ENCODE peak calls at places on chromosomes 5 and 9, in seven cellular contexts. I is HFFc6, R is heart left ventricle, W is astrocyte of the spinal cord, X is GM06990, O is OCI-LY7, M is stomach. V is an unnamed sample.

GRCh38 chr5:154205441-154206117 is 15.0 kb downstream of the GALNT10 start:
- DNase-seq in O (no peak), M (no peak), W (peak; percentile 68), I (peak; percentile 43), X (no peak), R (no peak), V (no peak)

GRCh38 chr5:17412760-17413671 is 85.0 kb upstream of the TAF11L2 start:
- DNase-seq in R (no peak), X (no peak), O (peak; percentile 37), I (no peak), M (no peak), W (no peak), V (no peak)

GRCh38 chr5:35741126-35741711 is 115.5 kb upstream of the IL7R start:
- DNase-seq in R (no peak), O (no peak), X (no peak), W (no peak), M (no peak), I (no peak), V (no peak)

GRCh38 chr5:65774346-65774745 is 52.3 kb downstream of the NLN start:
- DNase-seq in R (no peak), M (no peak), O (no peak), W (peak; percentile 62), I (peak; percentile 63), X (no peak), V (peak; percentile 63)

GRCh38 chr5:143168171-143168681 is 235.3 kb downstream of the NR3C1 start:
- DNase-seq in M (no peak), R (no peak), X (no peak), O (no peak), I (no peak), W (no peak), V (no peak)

GRCh38 chr5:180111273-180111695 is 39.7 kb upstream of the RNF130 start:
- DNase-seq in W (no peak), O (no peak), M (no peak), I (no peak), R (no peak), X (no peak), V (no peak)

GRCh38 chr5:78417026-78417425 is 56.6 kb downstream of the SCAMP1 start:
- DNase-seq in X (no peak), O (no peak), R (no peak), W (no peak), I (peak; percentile 4), M (no peak), V (no peak)

GRCh38 chr5:14190194-14191164 is 47.3 kb downstream of the TRIO start:
- DNase-seq in X (no peak), M (no peak), O (no peak), W (peak; percentile 98), R (no peak), I (peak; percentile 99), V (peak; percentile 95)

GRCh38 chr5:148912714-148913398 is 86.4 kb downstream of the ADRB2 start:
- DNase-seq in R (no peak), W (peak; percentile 91), O (no peak), I (peak; percentile 99), X (no peak), M (no peak), V (peak; percentile 91)

GRCh38 chr5:106454651-106455415 is 1215.9 kb downstream of the EFNA5 start:
- DNase-seq in M (no peak), W (peak; percentile 54), R (peak; percentile 18), O (peak; percentile 16), X (no peak), I (no peak), V (no peak)
- TF ChIP-seq CTCF in M (no peak), W (peak; percentile 63), R (no peak), O (peak; percentile 69), X (peak; percentile 46), I (no peak), V (peak; percentile 37)

GRCh38 chr5:173394701-173395100 is 66.5 kb upstream of the STC2 start:
- DNase-seq in O (no peak), X (no peak), W (no peak), I (no peak), R (no peak), M (no peak), V (no peak)

GRCh38 chr5:173396311-173396993 is 68.2 kb upstream of the STC2 start:
- DNase-seq in I (no peak), X (no peak), R (no peak), W (no peak), O (no peak), M (no peak), V (no peak)

GRCh38 chr5:173395933-173396308 is 67.7 kb upstream of the STC2 start:
- DNase-seq in X (no peak), W (no peak), I (no peak), R (no peak), M (no peak), O (no peak), V (no peak)

GRCh38 chr5:173397531-173397930 is 69.3 kb upstream of the STC2 start:
- DNase-seq in X (no peak), O (no peak), I (no peak), M (no peak), W (no peak), R (no peak), V (no peak)

GRCh38 chr5:173395257-173395932 is 67.2 kb upstream of the STC2 start:
- DNase-seq in W (peak; percentile 55), X (no peak), R (no peak), M (no peak), I (peak; percentile 70), O (no peak), V (peak; percentile 23)
- TF ChIP-seq CTCF in W (peak; percentile 65), X (peak; percentile 9), R (no peak), M (no peak), I (peak; percentile 73), O (no peak), V (peak; percentile 74)

DNA sequence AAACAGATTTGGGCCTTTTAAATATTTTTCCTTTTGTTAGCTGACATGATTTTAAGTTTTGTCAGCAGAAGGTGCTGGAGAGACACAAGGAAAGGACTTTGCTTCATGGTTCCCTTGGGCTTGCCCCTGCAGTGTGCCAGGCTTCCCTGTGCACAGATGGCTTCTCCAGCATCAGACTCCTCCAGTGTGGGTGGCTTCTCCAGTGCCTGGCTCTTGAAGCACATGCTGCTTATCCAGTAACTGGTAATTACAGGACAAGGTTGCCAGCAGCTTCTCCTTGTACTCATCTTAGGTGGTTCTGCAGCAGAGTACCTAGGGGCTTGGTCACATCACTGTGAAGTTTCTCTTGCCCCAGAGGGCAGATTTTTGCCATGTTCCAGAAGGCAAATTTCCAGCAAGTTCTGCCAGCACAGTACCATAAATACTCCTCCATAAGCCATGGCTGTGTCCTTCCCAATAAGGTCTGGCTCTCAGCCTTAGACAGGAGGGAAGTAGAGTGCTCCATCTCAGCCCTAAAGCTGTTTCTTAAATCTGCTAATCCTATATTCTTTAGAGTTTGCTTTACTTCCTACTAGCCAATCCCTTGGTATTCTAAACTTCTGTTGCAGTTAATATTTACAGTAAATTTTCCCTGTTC is 62.4 kb downstream of the PJA2 start:
- DNase-seq in O (no peak), I (no peak), W (no peak), M (no peak), R (peak; percentile 38), X (no peak), V (no peak)
- TF ChIP-seq CTCF in O (no peak), I (no peak), W (no peak), M (no peak), R (no peak), X (no peak), V (no peak)

GRCh38 chr9:95087659-95088242 is 229.8 kb downstream of the FANCC start:
- DNase-seq in M (peak; percentile 67), I (peak; percentile 7), R (peak; percentile 47), O (peak; percentile 8), W (no peak), X (no peak), V (no peak)
- TF ChIP-seq CTCF in M (no peak), I (peak; percentile 45), R (no peak), O (peak; percentile 59), W (peak; percentile 24), X (peak; percentile 38), V (peak; percentile 13)

DNA sequence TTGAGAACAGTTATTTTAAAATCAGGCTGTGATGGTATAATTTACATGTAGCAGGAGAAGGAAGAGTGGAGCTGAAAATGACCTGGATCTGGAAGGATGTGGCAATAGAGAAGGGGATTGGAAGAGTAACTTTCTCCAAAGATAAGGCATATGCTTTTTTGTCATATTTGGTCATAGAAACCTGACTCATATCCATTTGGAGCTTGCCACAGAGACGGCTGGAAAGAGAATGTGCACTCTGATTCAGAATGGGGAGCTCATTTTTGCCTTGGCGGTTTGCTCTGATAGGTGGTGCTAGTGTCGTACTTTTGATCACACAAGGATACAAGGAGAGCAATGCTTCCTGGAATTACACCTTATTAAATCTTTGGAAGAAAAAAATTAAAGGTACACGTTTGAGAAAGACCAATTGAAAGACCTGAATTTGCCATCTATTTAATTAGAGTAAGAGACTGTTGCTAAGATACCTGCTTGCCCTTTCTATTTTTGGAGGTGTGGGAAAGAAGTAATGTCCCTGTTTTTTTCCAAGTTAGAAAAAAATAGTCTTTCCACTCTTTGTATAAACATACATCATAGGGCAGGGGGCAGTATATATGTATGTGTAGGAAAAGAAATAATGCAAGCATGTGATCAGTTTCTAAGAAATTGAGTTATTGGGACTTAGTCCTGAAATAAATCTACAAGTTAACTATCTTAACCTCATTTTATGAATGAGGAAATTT is 5.4 kb downstream of the LSM11 start:
- DNase-seq in M (no peak), R (no peak), X (no peak), I (peak; percentile 89), W (peak; percentile 77), O (no peak), V (peak; percentile 56)
- TF ChIP-seq CTCF in M (no peak), R (no peak), X (no peak), I (peak; percentile 56), W (peak; percentile 20), O (peak; percentile 12), V (no peak)

GRCh38 chr5:144691936-144692335 is 521.3 kb downstream of the KCTD16 start:
- DNase-seq in R (no peak), I (no peak), M (no peak), W (no peak), O (no peak), X (no peak), V (no peak)

GRCh38 chr5:144698454-144698853 is 527.8 kb downstream of the KCTD16 start:
- DNase-seq in I (peak; percentile 37), M (no peak), W (no peak), X (no peak), O (no peak), R (no peak), V (no peak)

GRCh38 chr5:144703776-144704175 is 533.1 kb downstream of the KCTD16 start:
- DNase-seq in I (no peak), M (no peak), R (no peak), X (no peak), W (no peak), O (no peak), V (no peak)

DNA sequence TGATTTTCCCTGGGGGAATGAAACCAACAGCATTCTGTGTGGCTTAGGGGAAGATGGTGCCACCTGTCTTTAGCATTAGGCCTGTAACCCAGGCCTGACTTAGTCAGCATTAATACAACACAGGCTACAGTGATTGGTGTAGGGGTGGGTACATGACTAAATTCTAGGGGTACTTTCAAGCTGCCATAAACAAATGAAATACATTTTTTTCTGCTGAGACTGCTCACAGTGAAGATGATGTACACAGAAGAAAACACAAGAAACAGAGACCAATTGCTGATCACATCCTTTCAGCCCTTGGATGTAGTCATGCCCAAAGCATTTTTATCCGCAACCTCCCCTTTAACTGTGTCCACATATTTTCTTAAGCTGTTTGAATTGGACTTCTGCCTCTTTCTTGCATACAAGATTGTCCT is 527.2 kb downstream of the KCTD16 start:
- DNase-seq in W (peak; percentile 98), I (peak; percentile 99), O (no peak), X (no peak), R (no peak), M (no peak), V (peak; percentile 85)
- TF ChIP-seq CTCF in W (peak; percentile 33), I (peak; percentile 64), O (no peak), X (no peak), R (no peak), M (no peak), V (peak; percentile 46)

GRCh38 chr5:145237843-145238242 is 597.3 kb downstream of the PRELID2 start:
- DNase-seq in I (peak; percentile 27), O (peak; percentile 63), R (no peak), X (no peak), M (peak; percentile 48), W (peak; percentile 45), V (no peak)
- TF ChIP-seq CTCF in I (peak; percentile 81), O (peak; percentile 84), R (peak; percentile 28), X (peak; percentile 69), M (no peak), W (peak; percentile 62), V (peak; percentile 27)